ENCODE peak calls at places on chromosomes 13 and 19, in five cellular contexts. One of them, this sample, is unnamed.

GRCh38 chr13:47564041-47564440 is 437.0 kb downstream of the SUCLA2 start:
- DNase-seq in iPS-NIHi11: no peak
- DNase-seq in omental fat pad: no peak
- DNase-seq in skeletal muscle cell: no peak
- DNase-seq in glutamatergic neuron: no peak
- DNase-seq in this sample: no peak

GRCh38 chr19:39196860-39197562 is at the start of gene NCCRP1:
- DNase-seq in omental fat pad: no peak
- DNase-seq in iPS-NIHi11: no peak
- DNase-seq in skeletal muscle cell: no peak
- DNase-seq in glutamatergic neuron: peak
- DNase-seq in this sample: peak

GRCh38 chr19:21940684-21941083 is 70.1 kb downstream of the ZNF208 start:
- DNase-seq in omental fat pad: no peak
- DNase-seq in glutamatergic neuron: no peak
- DNase-seq in skeletal muscle cell: no peak
- DNase-seq in iPS-NIHi11: no peak
- DNase-seq in this sample: peak

GRCh38 chr13:28493740-28494536 is 990 bp downstream of the FLT1 start:
- DNase-seq in iPS-NIHi11: peak
- DNase-seq in omental fat pad: no peak
- DNase-seq in glutamatergic neuron: peak
- DNase-seq in skeletal muscle cell: no peak
- DNase-seq in this sample: peak

GRCh38 chr13:58087566-58087965 is 456.0 kb downstream of the PCDH17 start:
- DNase-seq in glutamatergic neuron: no peak
- DNase-seq in omental fat pad: no peak
- DNase-seq in skeletal muscle cell: no peak
- DNase-seq in iPS-NIHi11: no peak
- DNase-seq in this sample: no peak

GRCh38 chr19:7628589-7629311 is 595 bp downstream of the XAB2 start:
- DNase-seq in omental fat pad: no peak
- DNase-seq in iPS-NIHi11: no peak
- DNase-seq in skeletal muscle cell: no peak
- DNase-seq in glutamatergic neuron: no peak
- DNase-seq in this sample: no peak

GRCh38 chr19:15201374-15202023 is 704 bp upstream of the NOTCH3 start:
- DNase-seq in skeletal muscle cell: no peak
- DNase-seq in iPS-NIHi11: no peak
- DNase-seq in glutamatergic neuron: no peak
- DNase-seq in omental fat pad: no peak
- DNase-seq in this sample: no peak

GRCh38 chr19:11064831-11065303 is 24.4 kb upstream of the LDLR start:
- DNase-seq in skeletal muscle cell: no peak
- DNase-seq in iPS-NIHi11: no peak
- DNase-seq in glutamatergic neuron: peak
- DNase-seq in omental fat pad: no peak
- DNase-seq in this sample: peak

GRCh38 chr13:51806571-51806970 is 2.6 kb upstream of the DHRS12 start:
- DNase-seq in iPS-NIHi11: no peak
- DNase-seq in omental fat pad: no peak
- DNase-seq in skeletal muscle cell: no peak
- DNase-seq in glutamatergic neuron: no peak
- DNase-seq in this sample: no peak

GRCh38 chr19:54164369-54165068 is 5.0 kb upstream of the LENG1 start:
- DNase-seq in glutamatergic neuron: peak
- DNase-seq in skeletal muscle cell: no peak
- DNase-seq in omental fat pad: peak
- DNase-seq in iPS-NIHi11: peak
- DNase-seq in this sample: peak

GRCh38 chr13:45880242-45880641 is 28.7 kb upstream of the SIAH3 start:
- DNase-seq in glutamatergic neuron: no peak
- DNase-seq in skeletal muscle cell: no peak
- DNase-seq in omental fat pad: no peak
- DNase-seq in iPS-NIHi11: no peak
- DNase-seq in this sample: no peak

This sample was measured in H7.